ENCODE peak calls at places on chromosomes 11 and 22, in five cellular contexts. B is gastrocnemius medialis, K is NCI-H1092, V is heart left ventricle, D is endodermal cell. R is an unnamed sample.

GRCh38 chr11:71336176-71336995 is 84.0 kb upstream of the SHANK2 start:
- DNase-seq in B (no peak), K (no peak), V (no peak), D (no peak), R (no peak)

GRCh38 chr22:38951734-38952133 is 5.7 kb upstream of the APOBEC3A start:
- DNase-seq in B (no peak), K (no peak), V (no peak), D (no peak), R (no peak)

GRCh38 chr22:39166547-39166946 is 14.1 kb upstream of the CBX7 start:
- DNase-seq in B (no peak), K (no peak), V (no peak), D (no peak), R (no peak)

GRCh38 chr11:74636633-74637184 is 44.3 kb downstream of the POLD3 start:
- DNase-seq in B (no peak), K (no peak), V (no peak), D (no peak), R (no peak)

GRCh38 chr22:43400449-43400848 is 11.4 kb upstream of the MPPED1 start:
- DNase-seq in B (no peak), K (no peak), V (peak; percentile 48), D (no peak), R (peak; percentile 59)

GRCh38 chr11:75347781-75348613 is 3.5 kb downstream of the ARRB1 start:
- DNase-seq in B (no peak), K (no peak), V (peak; percentile 48), D (no peak), R (peak; percentile 50)

GRCh38 chr11:47916361-47916841 is 64.0 kb upstream of the PTPRJ start:
- DNase-seq in B (no peak), K (no peak), V (peak; percentile 38), D (peak; percentile 79), R (peak; percentile 54)

GRCh38 chr22:32502346-32502745 is 27.7 kb downstream of the FBXO7 start:
- DNase-seq in B (no peak), K (no peak), V (no peak), D (peak; percentile 64), R (no peak)

GRCh38 chr11:31214337-31214736 is 155.2 kb downstream of the DCDC1 start:
- DNase-seq in B (no peak), K (no peak), V (no peak), D (no peak), R (no peak)

R was measured in heart right ventricle.